ENCODE peak calls at places on chromosomes 16 and 17, in ten cellular contexts. K is tibial artery, R is endothelial cell, L is cardiac fibroblast, O is endodermal cell, S is A549, T is mesothelial cell of epicardium, M is astrocyte of the spinal cord, P is fibroblast of villous mesenchyme, A is hepatocyte. J is an unnamed sample.
A peak's percentile ranks its signal among the peaks of the same experiment; 100 is the strongest.

GRCh38 chr16:4140652-4141051 is 24.4 kb upstream of the ADCY9 start:
- DNase-seq in K (no peak), M (peak; percentile 66), T (no peak), A (no peak), L (peak; percentile 35), O (no peak), S (no peak), R (no peak), P (peak; percentile 69), J (no peak)

GRCh38 chr17:7293821-7294613 is 422 bp downstream of the YBX2 start:
- DNase-seq in K (peak; percentile 61), R (peak; percentile 36), M (no peak), T (no peak), S (no peak), L (no peak), P (no peak), A (peak; percentile 54), O (peak; percentile 95), J (no peak)

GRCh38 chr17:55513885-55514590 is 2.8 kb upstream of the SMIM36 start:
- DNase-seq in A (peak; percentile 82), K (no peak), R (peak; percentile 77), L (peak; percentile 77), O (peak; percentile 95), M (peak; percentile 75), T (peak; percentile 78), S (peak; percentile 61), P (peak; percentile 79), J (peak; percentile 39)

GRCh38 chr16:12819126-12820117 is 15.7 kb upstream of the CPPED1 start:
- DNase-seq in T (peak; percentile 79), S (peak; percentile 67), A (peak; percentile 63), K (peak; percentile 77), L (peak; percentile 66), R (peak; percentile 81), M (peak; percentile 45), P (peak; percentile 62), O (peak; percentile 92), J (peak; percentile 71)

GRCh38 chr16:53734908-53735307 is 31.0 kb downstream of the FTO start:
- DNase-seq in L (no peak), O (no peak), R (no peak), T (no peak), K (no peak), A (no peak), P (no peak), S (no peak), M (no peak), J (no peak)

GRCh38 chr16:74700206-74701040 is at the start of gene MLKL:
- DNase-seq in T (no peak), S (peak; percentile 72), O (peak; percentile 77), R (peak; percentile 43), K (peak; percentile 78), M (no peak), P (peak; percentile 67), A (peak; percentile 58), L (peak; percentile 60), J (peak; percentile 73)

GRCh38 chr17:42097691-42098661 is at the start of gene ZNF385C:
- DNase-seq in M (no peak), O (peak; percentile 89), P (no peak), T (no peak), R (peak; percentile 27), L (no peak), A (peak; percentile 55), S (no peak), K (no peak), J (no peak)

GRCh38 chr17:45310380-45311324 is 6.2 kb downstream of the MAP3K14 start:
- DNase-seq in S (no peak), P (peak; percentile 63), M (no peak), A (no peak), T (no peak), R (no peak), L (peak; percentile 66), K (no peak), O (no peak), J (no peak)

GRCh38 chr17:51508048-51508447 is 247.7 kb downstream of the UTP18 start:
- DNase-seq in K (no peak), P (no peak), O (no peak), T (no peak), L (no peak), S (no peak), M (no peak), R (no peak), A (no peak), J (no peak)

GRCh38 chr16:89319883-89320716 is 102.6 kb downstream of the ZNF778 start:
- DNase-seq in L (peak; percentile 73), M (peak; percentile 89), A (peak; percentile 71), O (no peak), S (peak; percentile 82), R (no peak), K (peak; percentile 85), P (peak; percentile 87), T (peak; percentile 59), J (no peak)

GRCh38 chr17:21200590-21201301 is 13.2 kb downstream of the TMEM11 start:
- DNase-seq in M (no peak), K (no peak), R (no peak), O (peak; percentile 57), L (no peak), S (no peak), T (no peak), A (no peak), P (no peak), J (no peak)

GRCh38 chr16:8278181-8278580 is 312.1 kb downstream of the TMEM114 start:
- DNase-seq in R (no peak), S (no peak), P (no peak), O (no peak), K (no peak), L (no peak), M (no peak), T (no peak), A (no peak), J (no peak)

GRCh38 chr16:86752582-86753175 is 174.3 kb downstream of the FOXL1 start:
- DNase-seq in L (peak; percentile 29), T (no peak), S (no peak), O (no peak), K (peak; percentile 54), P (no peak), M (no peak), R (no peak), A (no peak), J (no peak)

GRCh38 chr16:49969356-49970030 is 55.5 kb upstream of the CNEP1R1 start:
- DNase-seq in K (no peak), O (no peak), A (peak; percentile 54), S (no peak), M (peak; percentile 19), R (no peak), T (no peak), P (no peak), L (peak; percentile 15), J (no peak)

GRCh38 chr17:44707755-44708400 is 587 bp upstream of the DBF4B start:
- DNase-seq in R (no peak), K (no peak), A (no peak), P (peak; percentile 13), T (no peak), M (no peak), S (no peak), O (no peak), L (peak; percentile 3), J (no peak)

GRCh38 chr16:1273816-1274215 is 17.9 kb downstream of the TPSD1 start:
- DNase-seq in S (no peak), O (no peak), K (no peak), A (no peak), T (no peak), M (no peak), P (no peak), L (no peak), R (no peak), J (no peak)

DNA sequence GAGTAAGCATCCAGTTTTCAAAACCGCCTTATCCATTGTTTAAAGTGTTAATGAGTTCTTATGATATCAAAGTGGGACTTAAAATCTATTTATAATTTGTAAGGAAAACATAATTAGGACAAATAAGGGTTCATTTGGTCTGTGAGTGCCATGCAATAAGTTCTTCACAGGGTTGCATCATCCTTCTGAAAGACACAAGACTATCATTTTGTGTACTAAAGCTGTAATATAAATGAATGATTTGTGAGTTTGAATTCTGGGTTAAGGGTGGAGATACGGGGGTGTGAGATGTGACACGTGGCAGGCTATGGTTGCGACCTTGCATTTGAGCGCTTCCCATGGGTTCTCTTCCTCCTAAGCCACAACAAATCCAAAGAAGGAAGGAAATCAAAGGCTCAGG is 6.8 kb downstream of the GAN start:
- DNase-seq in A (no peak), L (no peak), O (no peak), S (no peak), P (no peak), M (no peak), K (no peak), R (no peak), T (no peak), J (no peak)
- TF ChIP-seq CTCF in A (no peak), L (no peak), O (no peak), S (no peak), P (no peak), M (no peak), K (no peak), R (no peak), T (no peak), J (no peak)

DNA sequence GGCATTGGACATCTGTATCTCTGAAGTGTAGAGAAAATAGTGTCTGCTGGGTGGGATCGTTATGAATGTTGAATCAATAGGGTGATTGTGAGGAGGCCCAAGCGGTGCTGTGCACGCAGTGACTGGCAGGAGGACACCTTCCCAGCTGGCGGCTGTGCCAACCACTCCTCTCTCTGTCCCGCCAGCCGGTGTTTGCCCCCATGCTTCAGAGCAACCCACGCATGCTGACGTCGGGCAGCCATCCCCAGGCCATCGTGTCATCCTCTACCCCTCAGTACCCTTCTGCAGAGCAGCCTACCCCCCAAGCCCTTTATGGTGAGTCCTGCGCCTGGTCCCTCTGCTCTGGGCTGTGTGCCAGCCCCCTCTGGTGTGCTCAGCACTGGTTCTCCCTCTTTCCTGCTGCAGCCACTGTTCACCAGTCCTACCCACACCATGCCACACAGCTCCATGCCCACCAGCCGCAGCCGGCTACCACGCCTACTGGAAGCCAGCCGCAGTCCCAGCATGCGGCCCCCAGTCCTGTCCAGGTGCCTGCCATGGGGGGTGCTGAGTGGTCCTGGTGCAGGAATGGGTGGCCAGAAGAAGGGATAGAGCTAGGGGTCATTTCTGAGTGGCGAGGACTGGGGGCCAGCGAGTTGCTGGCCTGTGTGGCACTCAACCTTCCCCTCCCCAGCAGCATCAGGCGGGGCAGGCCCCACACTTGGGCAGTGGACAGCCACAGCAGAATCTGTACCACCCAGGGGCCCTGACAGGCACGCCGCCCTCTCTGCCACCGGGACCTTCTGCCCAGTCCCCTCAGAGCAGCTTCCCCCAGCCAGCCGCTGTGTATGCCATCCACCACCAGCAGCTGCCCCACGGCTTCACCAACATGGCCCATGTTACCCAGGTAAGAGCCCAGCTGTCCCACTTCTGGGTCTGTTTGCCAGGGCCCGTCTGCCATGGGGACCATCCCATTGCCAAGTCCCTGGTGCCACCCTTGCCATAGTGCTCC is 11.0 kb downstream of the TUFM start:
- DNase-seq in K (no peak), S (no peak), P (no peak), T (no peak), A (no peak), R (no peak), M (no peak), L (no peak), O (no peak), J (no peak)
- TF ChIP-seq CTCF in K (no peak), S (no peak), P (no peak), T (no peak), A (no peak), R (no peak), M (no peak), L (no peak), O (no peak), J (no peak)

GRCh38 chr16:62190426-62190825 is 154.2 kb upstream of the CDH8 start:
- DNase-seq in A (peak; percentile 69), O (no peak), T (no peak), R (no peak), K (no peak), S (no peak), P (no peak), M (peak; percentile 4), L (no peak), J (no peak)
- TF ChIP-seq CTCF in A (peak; percentile 81), O (peak; percentile 94), T (peak; percentile 39), R (peak; percentile 57), K (no peak), S (peak; percentile 11), P (no peak), M (peak; percentile 42), L (peak; percentile 7), J (no peak)

GRCh38 chr17:28849281-28849680 is 5.5 kb upstream of the ERAL1 start:
- DNase-seq in S (no peak), M (no peak), O (no peak), K (no peak), A (no peak), R (no peak), P (peak; percentile 7), L (peak; percentile 22), T (no peak), J (no peak)
- TF ChIP-seq CTCF in S (no peak), M (no peak), O (no peak), K (no peak), A (no peak), R (no peak), P (peak; percentile 10), L (no peak), T (no peak), J (no peak)